ENCODE peak calls at places on chromosomes 4 and X, in four cellular contexts. L is mesenchymal stem cell, B is neuronal stem cell, U is H1. C is an unnamed sample. For H3K4me1, the result is how much of the 10 kb centered on the place peaks cover.

GRCh38 chr4:11632015-11632414 is 203.3 kb upstream of the HS3ST1 start:
- DNase-seq in B (no peak), L (no peak), U (no peak), C (no peak)

GRCh38 chrX:41796050-41796449 is 72.1 kb downstream of the GPR82 start:
- DNase-seq in L (no peak), B (no peak), U (no peak), C (no peak)

GRCh38 chr4:84032372-84032771 is 466.7 kb downstream of the NKX6-1 start:
- DNase-seq in B (no peak), L (no peak), U (no peak), C (no peak)

GRCh38 chr4:13542577-13543042 is 1.7 kb downstream of the NKX3-2 start:
- DNase-seq in B (no peak), U (peak), L (no peak), C (no peak)

GRCh38 chr4:62301500-62301899 is 1101.4 kb downstream of the ADGRL3 start:
- DNase-seq in U (no peak), L (no peak), B (no peak), C (no peak)

GRCh38 chrX:109393859-109394258 is 88.0 kb downstream of the GUCY2F start:
- DNase-seq in U (no peak), L (no peak), B (no peak), C (no peak)

GRCh38 chrX:117010243-117010642 is 547.5 kb upstream of the CT83 start:
- DNase-seq in U (no peak), L (no peak), B (no peak), C (no peak)

GRCh38 chrX:47936224-47936939 is 67.4 kb downstream of the ZNF182 start:
- DNase-seq in B (no peak), U (no peak), L (no peak), C (no peak)

GRCh38 chrX:21678059-21678458 is 19.9 kb upstream of the KLHL34 start:
- DNase-seq in U (no peak), L (no peak), B (no peak), C (no peak)

GRCh38 chr4:23706972-23707676 is 182.7 kb downstream of the PPARGC1A start:
- DNase-seq in U (no peak), B (no peak), L (no peak), C (no peak)

GRCh38 chr4:152807294-152807829 is 27.6 kb downstream of the ARFIP1 start:
- DNase-seq in B (no peak), U (no peak), L (peak), C (no peak)

GRCh38 chr4:20203508-20203907 is 48.2 kb upstream of the SLIT2 start:
- DNase-seq in B (no peak), L (peak), U (no peak), C (no peak)

GRCh38 chr4:85127653-85128052 is 161.2 kb upstream of the WDFY3 start:
- DNase-seq in L (peak), B (peak), U (peak), C (peak)

GRCh38 chrX:45769919-45770582 is 569.4 kb upstream of the DIPK2B start:
- DNase-seq in L (peak), U (no peak), B (no peak), C (no peak)
- H3K4me1 ChIP-seq in L (under half), U (under half), B (under half), C (under half)

DNA sequence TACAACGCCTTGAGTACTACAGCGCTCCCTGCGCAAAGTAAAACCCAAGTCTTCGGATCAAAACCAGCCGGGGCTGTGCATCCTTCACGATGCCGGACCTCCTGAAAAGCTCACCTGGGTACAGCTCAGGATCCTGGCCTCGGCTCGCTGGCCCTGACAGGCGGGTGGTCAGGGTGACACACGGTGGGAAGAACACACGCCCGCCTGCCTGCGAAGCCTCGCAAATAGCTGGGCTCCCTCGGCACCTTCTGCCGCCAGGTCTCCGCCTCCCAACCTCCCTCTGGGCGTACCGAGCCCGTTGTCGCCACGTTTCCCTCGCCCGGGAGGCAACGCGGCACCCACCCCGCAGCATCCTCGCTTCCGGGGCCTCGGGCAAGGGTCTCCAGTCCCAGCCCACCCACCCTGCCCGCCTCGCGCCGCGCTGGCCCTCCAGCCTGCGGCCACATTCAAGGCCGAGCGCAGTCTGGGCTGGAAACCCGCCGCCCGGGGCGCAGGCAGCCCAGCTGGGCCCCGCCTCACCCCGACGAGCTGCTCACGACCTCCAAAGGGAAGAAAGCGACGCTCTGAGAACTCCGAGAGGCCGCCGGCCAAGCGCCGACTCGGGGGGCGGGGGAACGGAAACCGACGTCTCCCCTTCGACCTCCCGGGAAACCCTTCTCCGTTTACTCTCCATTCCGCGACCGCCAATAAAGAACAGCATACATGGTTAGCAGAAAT is 542 bp downstream of the PPM1K start:
- DNase-seq in B (peak), U (peak), L (peak), C (peak)
- H2BK5ac ChIP-seq in B (peak), U (peak), L (peak), C (no peak)

GRCh38 chrX:154730271-154730883 is 20.5 kb downstream of the GAB3 start:
- DNase-seq in U (no peak), B (no peak), L (peak), C (no peak)

GRCh38 chrX:154731203-154731602 is 19.7 kb downstream of the GAB3 start:
- DNase-seq in U (no peak), L (no peak), B (no peak), C (no peak)

GRCh38 chrX:154728791-154729190 is 22.1 kb downstream of the GAB3 start:
- DNase-seq in L (no peak), B (no peak), U (no peak), C (no peak)

GRCh38 chrX:154727418-154728323 is 23.2 kb downstream of the GAB3 start:
- DNase-seq in L (peak), U (no peak), B (no peak), C (no peak)

GRCh38 chrX:154729439-154729838 is 21.4 kb downstream of the GAB3 start:
- DNase-seq in U (no peak), B (no peak), L (peak), C (peak)
- H3K4me1 ChIP-seq in U (under half), B (under half), L (under half), C (under half)

GRCh38 chrX:123860983-123861382 is 1.1 kb downstream of the XIAP start:
- DNase-seq in B (no peak), L (peak), U (no peak), C (no peak)
- H2BK5ac ChIP-seq in B (no peak), L (no peak), U (no peak), C (no peak)

DNA sequence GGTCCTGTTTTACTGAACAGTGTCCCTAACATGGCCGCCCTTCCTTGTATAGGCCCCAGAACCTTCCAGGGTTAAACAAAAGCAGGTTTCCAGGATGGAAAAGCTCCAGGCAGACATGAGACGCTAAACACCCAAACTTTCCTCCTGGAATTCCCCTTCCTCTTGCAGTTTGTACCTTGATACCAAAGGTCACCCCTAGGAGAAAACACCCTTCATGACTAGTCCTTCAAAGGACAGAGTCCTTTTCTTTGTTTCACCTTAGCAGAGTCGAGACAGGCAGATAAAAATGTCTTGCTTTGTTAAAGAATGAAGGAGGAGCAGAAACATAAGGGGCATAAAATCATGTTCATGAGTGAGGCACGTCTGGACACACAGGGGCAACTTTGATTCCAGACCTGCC is 247.5 kb downstream of the BCOR start:
- DNase-seq in U (no peak), B (no peak), L (no peak), C (no peak)
- H3K4me1 ChIP-seq in U (under half), B (under half), L (under half), C (under half)

DNA sequence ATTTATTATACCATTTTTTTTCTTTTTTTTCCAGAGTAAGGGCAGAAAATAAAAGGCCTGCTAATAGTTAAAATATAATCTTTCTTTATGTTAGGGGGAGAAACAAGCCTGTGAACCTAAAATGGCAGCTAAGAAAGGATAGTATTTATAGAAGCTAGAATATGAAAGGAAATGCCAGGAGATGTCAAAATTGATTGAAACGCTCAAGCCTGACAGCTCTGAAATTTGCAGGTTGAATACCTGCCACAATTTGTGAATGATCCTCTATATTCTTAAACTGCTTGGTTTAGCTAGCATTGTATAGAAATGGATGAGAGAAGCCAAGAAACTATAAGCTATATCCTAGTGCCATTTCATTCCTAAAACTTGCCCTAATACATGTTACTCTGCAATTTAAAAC is 757.3 kb upstream of the PABPC4L start:
- DNase-seq in B (no peak), L (no peak), U (no peak), C (no peak)
- H2BK5ac ChIP-seq in B (no peak), L (no peak), U (no peak), C (no peak)

GRCh38 chr4:169163495-169163894 is 107.3 kb downstream of the SH3RF1 start:
- DNase-seq in U (no peak), L (no peak), B (no peak), C (no peak)

GRCh38 chr4:169163947-169164668 is 106.6 kb downstream of the SH3RF1 start:
- DNase-seq in L (no peak), U (no peak), B (no peak), C (no peak)

GRCh38 chr4:169164669-169165415 is 105.9 kb downstream of the SH3RF1 start:
- DNase-seq in L (peak), B (no peak), U (no peak), C (peak)

DNA sequence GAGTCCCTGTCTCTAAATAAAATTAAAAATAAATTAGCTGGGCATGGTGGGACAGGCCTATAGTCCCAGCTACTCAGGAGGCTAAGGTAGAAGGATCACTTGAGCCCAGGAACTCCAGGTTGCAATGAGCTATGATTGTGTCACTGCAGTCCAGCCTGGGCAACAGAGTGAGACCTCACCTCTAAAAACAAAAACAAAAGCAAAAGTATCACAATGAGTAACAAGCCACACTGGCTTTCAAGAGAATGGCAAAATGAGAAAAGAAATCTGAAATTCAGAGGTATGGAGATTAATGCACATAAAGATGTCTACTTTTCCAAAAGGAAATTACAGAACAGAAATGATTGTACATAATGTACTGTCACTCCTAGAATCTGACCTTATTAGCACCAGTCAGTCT is 102.8 kb downstream of the SH3RF1 start:
- DNase-seq in L (no peak), U (no peak), B (no peak), C (no peak)
- H3K4me1 ChIP-seq in L (under half), U (under half), B (under half), C (under half)

C was measured in trophoblast cell.